ENCODE peak calls at places on chromosomes 1 and 21, in four cellular contexts. One of them, this sample, is unnamed. For H3K9me3 and H3K4me1, the result is how much of the 10 kb centered on the place peaks cover.

GRCh38 chr1:74812180-74812541 is 79.2 kb downstream of the TYW3 start:
- DNase-seq in hepatocyte: no peak
- DNase-seq in cardiac muscle cell: no peak
- DNase-seq in psoas muscle: no peak
- DNase-seq in this sample: no peak

GRCh38 chr1:116561563-116561962 is 9.3 kb downstream of the CD58 start:
- DNase-seq in psoas muscle: no peak
- DNase-seq in hepatocyte: no peak
- DNase-seq in cardiac muscle cell: no peak
- DNase-seq in this sample: no peak

GRCh38 chr1:207824691-207825090 is 72.8 kb downstream of the CD46 start:
- DNase-seq in hepatocyte: no peak
- DNase-seq in cardiac muscle cell: peak
- DNase-seq in psoas muscle: peak
- DNase-seq in this sample: no peak

GRCh38 chr1:151653397-151653796 is 41.5 kb downstream of the SNX27 start:
- DNase-seq in psoas muscle: no peak
- DNase-seq in hepatocyte: no peak
- DNase-seq in cardiac muscle cell: peak
- DNase-seq in this sample: no peak

GRCh38 chr1:26287033-26287711 is 7.3 kb downstream of the SH3BGRL3 start:
- DNase-seq in psoas muscle: peak
- DNase-seq in cardiac muscle cell: no peak
- DNase-seq in hepatocyte: no peak
- DNase-seq in this sample: peak

GRCh38 chr1:172905452-172905851 is 145.3 kb downstream of the TNFSF18 start:
- DNase-seq in psoas muscle: no peak
- DNase-seq in hepatocyte: no peak
- DNase-seq in cardiac muscle cell: no peak
- DNase-seq in this sample: no peak

GRCh38 chr1:155044812-155045690 is 6.1 kb upstream of the ADAM15 start:
- DNase-seq in hepatocyte: peak
- DNase-seq in psoas muscle: peak
- DNase-seq in cardiac muscle cell: peak
- DNase-seq in this sample: peak

GRCh38 chr1:188669715-188670114 is 1807.9 kb downstream of the BRINP3 start:
- DNase-seq in hepatocyte: no peak
- DNase-seq in cardiac muscle cell: peak
- DNase-seq in psoas muscle: no peak
- DNase-seq in this sample: no peak

GRCh38 chr1:214552174-214552608 is 789 bp upstream of the PTPN14 start:
- DNase-seq in hepatocyte: peak
- DNase-seq in psoas muscle: peak
- DNase-seq in cardiac muscle cell: peak
- DNase-seq in this sample: no peak

GRCh38 chr1:216224233-216224632 is 199.0 kb downstream of the USH2A start:
- DNase-seq in cardiac muscle cell: no peak
- DNase-seq in psoas muscle: no peak
- DNase-seq in hepatocyte: no peak
- DNase-seq in this sample: no peak

GRCh38 chr21:18666725-18667124 is 263.1 kb upstream of the TMPRSS15 start:
- DNase-seq in cardiac muscle cell: no peak
- DNase-seq in psoas muscle: no peak
- DNase-seq in hepatocyte: no peak
- DNase-seq in this sample: no peak

GRCh38 chr1:213921352-213922111 is 66.2 kb upstream of the PROX1 start:
- DNase-seq in hepatocyte: no peak
- DNase-seq in psoas muscle: no peak
- DNase-seq in cardiac muscle cell: no peak
- DNase-seq in this sample: no peak

GRCh38 chr1:178055093-178055492 is 38.8 kb upstream of the RASAL2 start:
- DNase-seq in hepatocyte: no peak
- DNase-seq in psoas muscle: peak
- DNase-seq in cardiac muscle cell: peak
- DNase-seq in this sample: no peak

GRCh38 chr1:107277022-107277421 is 136.2 kb downstream of the NTNG1 start:
- DNase-seq in psoas muscle: no peak
- DNase-seq in hepatocyte: peak
- DNase-seq in cardiac muscle cell: peak
- DNase-seq in this sample: no peak

GRCh38 chr1:31572323-31573104 is 3.8 kb upstream of the TINAGL1 start:
- DNase-seq in psoas muscle: no peak
- DNase-seq in hepatocyte: no peak
- DNase-seq in cardiac muscle cell: peak
- DNase-seq in this sample: no peak

GRCh38 chr1:45820173-45820572 is 16.8 kb downstream of the MAST2 start:
- DNase-seq in psoas muscle: no peak
- DNase-seq in hepatocyte: no peak
- DNase-seq in cardiac muscle cell: peak
- DNase-seq in this sample: no peak

GRCh38 chr21:32306021-32306780 is 7.5 kb downstream of the MRAP start:
- DNase-seq in hepatocyte: no peak
- DNase-seq in psoas muscle: no peak
- DNase-seq in cardiac muscle cell: peak
- DNase-seq in this sample: no peak

GRCh38 chr1:209485759-209486158 is 97.8 kb upstream of the CAMK1G start:
- DNase-seq in cardiac muscle cell: no peak
- DNase-seq in hepatocyte: no peak
- DNase-seq in psoas muscle: no peak
- DNase-seq in this sample: no peak

GRCh38 chr1:161981735-161982525 is 41.7 kb downstream of the OLFML2B start:
- DNase-seq in hepatocyte: no peak
- DNase-seq in cardiac muscle cell: no peak
- DNase-seq in psoas muscle: no peak
- DNase-seq in this sample: no peak

GRCh38 chr1:52111492-52111891 is 30.4 kb upstream of the ZFYVE9 start:
- DNase-seq in hepatocyte: no peak
- DNase-seq in psoas muscle: no peak
- DNase-seq in cardiac muscle cell: no peak
- DNase-seq in this sample: no peak

GRCh38 chr1:68217060-68217554 is 15.2 kb downstream of the WLS start:
- DNase-seq in cardiac muscle cell: no peak
- DNase-seq in psoas muscle: no peak
- DNase-seq in hepatocyte: no peak
- DNase-seq in this sample: no peak

GRCh38 chr1:237864338-237865244 is 26.1 kb downstream of the ZP4 start:
- DNase-seq in cardiac muscle cell: peak
- DNase-seq in hepatocyte: peak
- DNase-seq in psoas muscle: peak
- DNase-seq in this sample: no peak

GRCh38 chr1:46522969-46523320 is 28.5 kb downstream of the KNCN start:
- DNase-seq in hepatocyte: no peak
- DNase-seq in cardiac muscle cell: no peak
- DNase-seq in psoas muscle: no peak
- DNase-seq in this sample: no peak

GRCh38 chr1:30727013-30727684 is 3.8 kb upstream of the MATN1 start:
- DNase-seq in hepatocyte: no peak
- DNase-seq in cardiac muscle cell: no peak
- DNase-seq in psoas muscle: no peak
- DNase-seq in this sample: no peak

GRCh38 chr1:160453443-160453842 is 53.1 kb downstream of the VANGL2 start:
- DNase-seq in psoas muscle: no peak
- DNase-seq in hepatocyte: no peak
- DNase-seq in cardiac muscle cell: no peak
- DNase-seq in this sample: no peak

GRCh38 chr1:47444578-47445465 is 7.0 kb downstream of the FOXD2 start:
- DNase-seq in cardiac muscle cell: peak
- DNase-seq in psoas muscle: no peak
- DNase-seq in hepatocyte: no peak
- DNase-seq in this sample: no peak

GRCh38 chr1:1093610-1093943 is 19.5 kb upstream of the RNF223 start:
- DNase-seq in hepatocyte: no peak
- DNase-seq in psoas muscle: peak
- DNase-seq in cardiac muscle cell: no peak
- DNase-seq in this sample: no peak

GRCh38 chr1:239757711-239758110 is 334.0 kb upstream of the FMN2 start:
- DNase-seq in hepatocyte: no peak
- DNase-seq in cardiac muscle cell: no peak
- DNase-seq in psoas muscle: no peak
- DNase-seq in this sample: no peak

GRCh38 chr1:46691997-46692790 is 20.5 kb downstream of the TEX38 start:
- DNase-seq in hepatocyte: no peak
- DNase-seq in psoas muscle: peak
- DNase-seq in cardiac muscle cell: peak
- DNase-seq in this sample: no peak

GRCh38 chr1:46807046-46807972 is 8.5 kb downstream of the CYP4B1 start:
- DNase-seq in hepatocyte: no peak
- DNase-seq in cardiac muscle cell: no peak
- DNase-seq in psoas muscle: no peak
- DNase-seq in this sample: no peak

GRCh38 chr1:67441183-67441582 is 11.0 kb upstream of the SERBP1 start:
- DNase-seq in psoas muscle: peak
- DNase-seq in cardiac muscle cell: peak
- DNase-seq in hepatocyte: peak
- DNase-seq in this sample: no peak

GRCh38 chr1:182029379-182030331 is 31.9 kb downstream of the ZNF648 start:
- DNase-seq in psoas muscle: peak
- DNase-seq in cardiac muscle cell: peak
- DNase-seq in hepatocyte: peak
- DNase-seq in this sample: peak

GRCh38 chr1:67880056-67880601 is 46.9 kb upstream of the GNG12 start:
- DNase-seq in hepatocyte: peak
- DNase-seq in psoas muscle: no peak
- DNase-seq in cardiac muscle cell: peak
- DNase-seq in this sample: no peak

GRCh38 chr1:248753715-248754280 is 1.8 kb downstream of the LYPD8 start:
- DNase-seq in cardiac muscle cell: no peak
- DNase-seq in psoas muscle: no peak
- DNase-seq in hepatocyte: no peak
- DNase-seq in this sample: no peak
- H3K9me3 ChIP-seq in cardiac muscle cell: under half
- H3K9me3 ChIP-seq in psoas muscle: under half
- H3K9me3 ChIP-seq in hepatocyte: under half
- H3K9me3 ChIP-seq in this sample: under half

GRCh38 chr1:170891872-170892271 is 43.5 kb upstream of the MROH9 start:
- DNase-seq in hepatocyte: no peak
- DNase-seq in cardiac muscle cell: no peak
- DNase-seq in psoas muscle: no peak
- DNase-seq in this sample: no peak

DNA sequence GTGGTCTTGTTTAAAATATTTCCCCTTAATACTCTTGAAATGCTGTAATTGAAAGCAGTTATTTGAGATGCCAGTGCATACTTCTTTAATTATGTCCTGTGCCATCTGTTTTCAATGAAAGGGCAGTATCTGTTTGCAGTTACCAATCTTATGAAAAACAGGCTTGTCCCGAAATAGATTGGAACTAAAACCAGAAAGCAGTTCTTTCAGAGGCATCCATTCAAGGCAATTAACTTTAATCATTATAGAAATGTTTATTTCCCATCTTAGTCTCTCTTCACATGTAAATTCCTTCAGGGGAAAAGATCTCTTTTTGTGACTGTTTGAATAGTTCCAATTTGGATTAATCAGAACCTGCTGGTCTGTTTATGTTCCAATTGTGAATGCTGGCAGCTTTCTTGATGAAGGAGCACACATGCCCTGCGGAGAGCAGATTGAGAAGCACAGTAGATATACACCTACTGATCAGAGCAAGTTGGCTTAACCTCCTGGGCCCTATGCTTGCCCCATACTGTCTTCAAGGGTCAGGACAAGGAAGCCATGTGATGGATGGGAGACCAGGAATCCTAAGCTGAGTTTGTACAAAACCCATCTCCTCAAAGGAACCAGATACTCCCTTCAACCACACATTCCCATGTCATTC is 41.6 kb upstream of the MROH9 start:
- DNase-seq in hepatocyte: no peak
- DNase-seq in psoas muscle: no peak
- DNase-seq in cardiac muscle cell: no peak
- DNase-seq in this sample: no peak
- H3K4me1 ChIP-seq in hepatocyte: under half
- H3K4me1 ChIP-seq in psoas muscle: under half
- H3K4me1 ChIP-seq in cardiac muscle cell: under half
- H3K4me1 ChIP-seq in this sample: under half

DNA sequence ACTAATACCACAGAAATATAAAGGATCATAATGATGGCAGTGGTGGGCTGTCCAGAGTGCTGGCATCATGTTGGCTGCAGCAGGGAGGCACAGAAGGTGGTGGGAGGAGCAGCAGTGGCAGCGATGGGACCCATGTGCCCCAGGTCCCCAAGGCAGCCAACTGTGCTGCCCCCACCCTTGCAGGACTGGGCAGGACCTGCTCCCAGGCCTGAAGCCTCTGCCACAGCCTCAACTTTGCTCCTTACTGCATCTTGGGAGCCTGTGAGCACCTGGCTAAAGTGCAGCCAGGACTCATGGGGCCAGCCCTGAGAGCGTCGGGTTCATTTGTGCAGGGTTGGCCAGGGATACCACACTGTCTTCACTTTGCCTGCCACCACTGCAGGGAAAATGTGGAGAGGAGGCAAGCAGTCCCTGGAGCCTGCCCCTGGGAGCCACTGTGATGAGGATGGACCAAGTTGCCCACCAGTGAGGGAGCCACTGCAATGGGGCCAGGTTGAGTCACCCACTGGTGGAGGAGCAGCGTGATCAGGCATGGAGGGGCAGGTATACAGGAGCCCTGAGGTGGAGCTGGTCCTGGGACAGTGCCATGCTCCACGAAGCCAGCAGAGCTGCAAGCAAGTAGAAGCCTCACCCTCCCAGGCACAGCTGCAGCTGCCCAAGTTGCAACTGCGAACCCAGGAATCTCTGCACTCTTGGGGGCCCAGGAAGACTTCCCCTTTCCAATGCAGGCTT is 25.3 kb upstream of the DENND1B start:
- DNase-seq in hepatocyte: no peak
- DNase-seq in cardiac muscle cell: no peak
- DNase-seq in psoas muscle: no peak
- DNase-seq in this sample: no peak
- H3K27ac ChIP-seq in hepatocyte: no peak
- H3K27ac ChIP-seq in cardiac muscle cell: no peak
- H3K27ac ChIP-seq in psoas muscle: no peak
- H3K27ac ChIP-seq in this sample: no peak

DNA sequence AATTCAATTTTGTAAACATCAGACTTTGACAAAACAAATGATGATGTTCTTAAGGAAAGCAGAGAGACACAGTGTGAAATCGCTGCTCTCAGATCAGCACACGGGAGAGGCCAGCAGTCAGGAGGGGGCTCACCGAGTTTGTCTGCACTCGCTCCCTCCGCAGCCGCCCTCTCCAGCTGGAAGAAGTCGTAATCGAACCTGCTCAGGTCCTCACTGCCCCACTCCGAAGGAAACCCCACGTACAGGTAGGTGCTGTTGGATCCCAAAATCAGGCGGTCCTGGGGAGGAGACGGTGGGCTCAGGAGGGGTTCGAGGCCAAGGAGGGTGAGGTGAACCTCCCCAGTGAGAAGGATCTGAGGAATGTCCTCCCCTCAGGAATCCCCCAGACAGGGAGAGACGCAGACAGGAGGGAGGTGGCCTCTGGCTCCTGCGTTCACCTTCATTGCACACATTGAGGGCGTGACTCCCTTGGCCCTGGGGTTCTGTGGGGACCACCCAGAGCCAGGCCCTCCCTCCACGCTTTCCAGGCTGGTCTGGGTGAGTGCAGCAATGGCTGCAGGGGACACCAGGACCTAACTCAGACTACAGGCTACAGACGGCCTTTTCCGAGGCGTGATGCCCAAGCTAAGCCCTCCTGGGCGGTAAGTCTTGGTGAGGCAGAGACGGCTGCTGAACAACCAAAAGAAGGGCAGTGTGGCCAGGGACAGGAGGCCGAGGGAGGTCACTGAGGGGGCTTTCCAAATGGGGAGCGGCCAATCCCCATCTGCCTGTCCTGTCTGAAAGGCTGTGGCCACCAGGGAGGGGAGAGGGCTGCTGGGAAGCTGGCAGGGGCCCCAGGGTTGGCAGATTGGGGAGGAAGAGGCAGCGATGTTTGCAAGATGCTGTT is 65.5 kb downstream of the SCCPDH start:
- DNase-seq in cardiac muscle cell: no peak
- DNase-seq in hepatocyte: no peak
- DNase-seq in psoas muscle: no peak
- DNase-seq in this sample: no peak
- H3K9me3 ChIP-seq in cardiac muscle cell: under half
- H3K9me3 ChIP-seq in hepatocyte: under half
- H3K9me3 ChIP-seq in psoas muscle: under half
- H3K9me3 ChIP-seq in this sample: under half